ENCODE peak calls at places on chromosomes 3 and 15, in four cellular contexts. G is esophagus squamous epithelium, M is brain microvascular endothelial cell, L is H1. K is an unnamed sample.
A peak's percentile ranks its signal among the peaks of the same experiment; 100 is the strongest.

GRCh38 chr3:129558772-129559564 is 16.0 kb downstream of the H1-8 start:
- DNase-seq in G (no peak), L (peak; percentile 15), M (no peak), K (no peak)

GRCh38 chr3:46955801-46956259 is 20.7 kb downstream of the CCDC12 start:
- DNase-seq in G (no peak), M (no peak), L (no peak), K (no peak)

GRCh38 chr3:4829031-4829394 is 150.2 kb upstream of the BHLHE40 start:
- DNase-seq in M (no peak), G (no peak), L (no peak), K (no peak)

GRCh38 chr15:64216722-64217428 is 54.1 kb upstream of the PPIB start:
- DNase-seq in M (no peak), G (no peak), L (no peak), K (no peak)

GRCh38 chr15:70870066-70870465 is 16.1 kb upstream of the LARP6 start:
- DNase-seq in G (no peak), L (no peak), M (peak; percentile 48), K (no peak)

GRCh38 chr3:174547801-174548200 is 311.3 kb upstream of the NAALADL2 start:
- DNase-seq in L (no peak), G (no peak), M (no peak), K (no peak)

GRCh38 chr3:25727316-25727715 is 55.9 kb downstream of the NGLY1 start:
- DNase-seq in M (no peak), G (no peak), L (no peak), K (no peak)

GRCh38 chr15:85479071-85479647 is 98.8 kb downstream of the AKAP13 start:
- DNase-seq in G (no peak), L (peak; percentile 3), M (peak; percentile 60), K (no peak)

GRCh38 chr3:189871384-189871783 is 240.2 kb downstream of the TP63 start:
- DNase-seq in M (no peak), G (no peak), L (no peak), K (no peak)

GRCh38 chr15:81483496-81483895 is 109.5 kb upstream of the TMC3 start:
- DNase-seq in L (no peak), M (no peak), G (no peak), K (no peak)

GRCh38 chr3:31132132-31132769 is 237.8 kb upstream of the GADL1 start:
- DNase-seq in L (no peak), G (no peak), M (peak; percentile 11), K (no peak)

GRCh38 chr15:99440551-99441426 is 125.0 kb upstream of the MEF2A start:
- DNase-seq in L (no peak), M (no peak), G (no peak), K (no peak)

GRCh38 chr3:195462308-195462610 is 19.4 kb upstream of the ACAP2 start:
- DNase-seq in L (no peak), M (no peak), G (no peak), K (no peak)

GRCh38 chr3:65044401-65044800 is 356.6 kb upstream of the ADAMTS9 start:
- DNase-seq in L (no peak), M (no peak), G (no peak), K (no peak)

GRCh38 chr3:157494581-157495281 is 8.5 kb downstream of the VEPH1 start:
- DNase-seq in G (no peak), M (no peak), L (no peak), K (no peak)

GRCh38 chr15:63506537-63507035 is 2.2 kb downstream of the USP3 start:
- DNase-seq in L (no peak), M (no peak), G (no peak), K (no peak)

GRCh38 chr3:119809249-119810017 is 27.5 kb downstream of the NR1I2 start:
- DNase-seq in L (no peak), G (no peak), M (no peak), K (no peak)

GRCh38 chr3:15154326-15154725 is 51.7 kb upstream of the CAPN7 start:
- DNase-seq in L (no peak), G (no peak), M (no peak), K (no peak)

GRCh38 chr3:37909067-37909911 is 47.6 kb downstream of the CTDSPL start:
- DNase-seq in G (no peak), M (peak; percentile 21), L (no peak), K (no peak)
- H3K27ac ChIP-seq in G (no peak overlapping the region), M (no peak overlapping the region), L (no peak overlapping the region), K (no peak overlapping the region)

GRCh38 chr15:95733931-95734330 is 596.6 kb upstream of the NR2F2 start:
- DNase-seq in L (no peak), M (no peak), G (no peak), K (no peak)
- H3K27ac ChIP-seq in L (no peak overlapping the region), M (no peak overlapping the region), G (no peak overlapping the region), K (no peak overlapping the region)

DNA sequence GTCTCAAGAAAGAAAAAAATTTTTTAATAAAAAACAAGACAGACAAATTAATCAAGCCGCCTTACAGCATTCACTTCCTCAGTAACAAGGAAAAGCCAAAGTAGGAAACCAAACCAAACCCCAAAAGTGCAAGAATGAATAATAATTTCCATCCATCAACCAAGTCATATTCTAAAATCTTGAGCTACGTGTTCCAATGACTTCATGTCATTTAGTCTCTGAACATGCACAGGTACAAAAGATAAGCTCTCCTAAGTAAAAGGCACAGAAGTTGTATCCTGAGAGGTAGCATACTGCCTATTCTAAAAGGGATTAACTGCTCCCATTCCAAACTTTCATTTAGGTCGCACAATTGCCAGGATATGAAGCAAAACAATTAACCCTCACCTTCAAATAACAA is 29.7 kb downstream of the SLC4A7 start:
- DNase-seq in M (no peak), L (no peak), G (no peak), K (no peak)
- H3K27ac ChIP-seq in M (no peak overlapping the region), L (no peak overlapping the region), G (no peak overlapping the region), K (no peak overlapping the region)

GRCh38 chr3:76760336-76760735 is 279.6 kb upstream of the ROBO2 start:
- DNase-seq in M (no peak), G (no peak), L (no peak), K (no peak)

GRCh38 chr3:76753599-76753998 is 286.3 kb upstream of the ROBO2 start:
- DNase-seq in L (no peak), G (no peak), M (no peak), K (no peak)

DNA sequence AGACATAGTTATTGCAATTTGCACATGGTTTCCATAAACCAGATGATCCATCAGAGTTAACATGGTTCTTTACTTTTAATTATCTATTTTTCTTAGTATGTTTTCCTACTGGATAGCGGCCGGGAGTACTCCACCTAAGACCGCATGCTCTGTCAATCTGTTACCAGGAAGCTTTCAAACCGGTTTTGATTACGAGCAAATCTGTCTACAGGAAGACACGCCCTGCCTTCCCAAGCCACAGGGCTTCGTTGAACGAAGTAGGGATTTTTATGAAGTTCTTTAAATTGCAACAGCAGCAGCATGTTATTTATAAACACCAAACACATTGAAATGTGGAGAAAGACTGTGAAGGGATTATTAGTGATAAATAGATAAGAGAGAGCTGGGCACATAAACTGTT is 283.3 kb upstream of the ROBO2 start:
- DNase-seq in M (no peak), G (no peak), L (no peak), K (no peak)
- H3K27ac ChIP-seq in M (no peak overlapping the region), G (no peak overlapping the region), L (no peak overlapping the region), K (no peak overlapping the region)

GRCh38 chr3:61574854-61575253 is 13.5 kb downstream of the PTPRG start:
- DNase-seq in L (no peak), M (peak; percentile 99), G (no peak), K (peak; percentile 70)
- H3K27ac ChIP-seq in L (no peak overlapping the region), M (peak overlapping the region; percentile 84), G (no peak overlapping the region), K (no peak overlapping the region)

GRCh38 chr15:66573348-66573718 is 7.5 kb upstream of the LCTL start:
- DNase-seq in G (no peak), L (no peak), M (no peak), K (no peak)
- H3K27ac ChIP-seq in G (no peak overlapping the region), L (no peak overlapping the region), M (no peak overlapping the region), K (no peak overlapping the region)

DNA sequence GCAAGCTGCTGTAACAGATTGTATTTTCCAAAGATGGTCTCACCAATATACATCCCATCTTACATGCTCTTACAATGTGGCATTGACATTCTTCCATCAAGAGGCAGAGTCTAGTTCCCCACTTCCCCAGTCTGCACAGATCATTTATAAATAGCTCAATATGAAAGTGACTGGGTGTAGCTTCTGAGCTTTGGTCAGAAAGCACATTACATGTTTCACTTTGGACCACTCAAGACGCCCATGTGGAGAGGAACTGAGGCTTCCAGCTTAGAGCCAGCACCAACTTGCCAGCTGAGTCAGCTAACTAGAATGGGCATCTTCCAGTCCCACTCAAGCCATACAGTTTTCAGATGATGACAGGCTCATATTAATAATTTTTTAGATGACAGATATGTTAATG is 45.5 kb downstream of the GREM1 start:
- DNase-seq in L (no peak), M (no peak), G (no peak), K (no peak)
- H3K27ac ChIP-seq in L (no peak overlapping the region), M (no peak overlapping the region), G (no peak overlapping the region), K (no peak overlapping the region)

GRCh38 chr15:41285285-41285684 is 47.1 kb downstream of the OIP5 start:
- DNase-seq in G (no peak), L (no peak), M (no peak), K (no peak)
- H3K27ac ChIP-seq in G (peak overlapping the region; percentile 98), L (no peak overlapping the region), M (no peak overlapping the region), K (peak overlapping the region; percentile 90)

GRCh38 chr3:112973325-112974177 is 1.4 kb downstream of the CD200R1 start:
- DNase-seq in G (no peak), M (no peak), L (no peak), K (no peak)
- H3K27ac ChIP-seq in G (peak overlapping the region; percentile 72), M (no peak overlapping the region), L (no peak overlapping the region), K (no peak overlapping the region)

K was measured in vagina.